ENCODE peak calls at places on chromosomes 5 and 9, in nine cellular contexts. One of them, this sample, is unnamed.
A peak's percentile ranks its signal among the peaks of the same experiment; 100 is the strongest.

GRCh38 chr5:126031989-126032716 is 391.1 kb upstream of the GRAMD2B start:
- DNase-seq in fibroblast of lung: peak; percentile 87
- DNase-seq in PC-3: peak; percentile 25
- DNase-seq in lower lobe of right lung: no peak
- DNase-seq in mammary epithelial cell: peak; percentile 46
- DNase-seq in Panc1: no peak
- DNase-seq in CD8-positive, alpha-beta T cell: no peak
- DNase-seq in foreskin keratinocyte: no peak
- DNase-seq in A673: no peak
- DNase-seq in this sample: no peak

GRCh38 chr9:89635007-89635742 is 30.4 kb downstream of the GADD45G start:
- DNase-seq in fibroblast of lung: peak; percentile 89
- DNase-seq in PC-3: peak; percentile 53
- DNase-seq in lower lobe of right lung: peak; percentile 78
- DNase-seq in mammary epithelial cell: peak; percentile 88
- DNase-seq in Panc1: no peak
- DNase-seq in CD8-positive, alpha-beta T cell: no peak
- DNase-seq in foreskin keratinocyte: peak; percentile 64
- DNase-seq in A673: no peak
- DNase-seq in this sample: no peak

GRCh38 chr5:82335807-82336206 is 57.7 kb upstream of the RPS23 start:
- DNase-seq in fibroblast of lung: peak; percentile 76
- DNase-seq in PC-3: peak; percentile 25
- DNase-seq in lower lobe of right lung: no peak
- DNase-seq in mammary epithelial cell: no peak
- DNase-seq in Panc1: no peak
- DNase-seq in CD8-positive, alpha-beta T cell: no peak
- DNase-seq in foreskin keratinocyte: no peak
- DNase-seq in A673: no peak
- DNase-seq in this sample: no peak

GRCh38 chr9:127644943-127645342 is 32.9 kb downstream of the STXBP1 start:
- DNase-seq in fibroblast of lung: peak; percentile 38
- DNase-seq in PC-3: no peak
- DNase-seq in lower lobe of right lung: no peak
- DNase-seq in mammary epithelial cell: no peak
- DNase-seq in Panc1: no peak
- DNase-seq in CD8-positive, alpha-beta T cell: no peak
- DNase-seq in foreskin keratinocyte: no peak
- DNase-seq in A673: peak; percentile 39
- DNase-seq in this sample: peak; percentile 73

GRCh38 chr5:172595591-172596455 is 45.2 kb upstream of the NEURL1B start:
- DNase-seq in fibroblast of lung: no peak
- DNase-seq in PC-3: no peak
- DNase-seq in lower lobe of right lung: no peak
- DNase-seq in mammary epithelial cell: no peak
- DNase-seq in Panc1: no peak
- DNase-seq in CD8-positive, alpha-beta T cell: no peak
- DNase-seq in foreskin keratinocyte: no peak
- DNase-seq in A673: no peak
- DNase-seq in this sample: no peak

GRCh38 chr9:27835286-27835685 is 262.0 kb upstream of the C9orf72 start:
- DNase-seq in fibroblast of lung: no peak
- DNase-seq in PC-3: no peak
- DNase-seq in lower lobe of right lung: no peak
- DNase-seq in mammary epithelial cell: no peak
- DNase-seq in Panc1: no peak
- DNase-seq in CD8-positive, alpha-beta T cell: no peak
- DNase-seq in foreskin keratinocyte: no peak
- DNase-seq in A673: no peak
- DNase-seq in this sample: no peak

GRCh38 chr9:93606187-93606586 is 29.8 kb downstream of the PHF2 start:
- DNase-seq in fibroblast of lung: no peak
- DNase-seq in PC-3: no peak
- DNase-seq in lower lobe of right lung: no peak
- DNase-seq in mammary epithelial cell: no peak
- DNase-seq in Panc1: no peak
- DNase-seq in CD8-positive, alpha-beta T cell: no peak
- DNase-seq in foreskin keratinocyte: no peak
- DNase-seq in A673: no peak
- DNase-seq in this sample: no peak

GRCh38 chr9:75418518-75418917 is 330.2 kb downstream of the OSTF1 start:
- DNase-seq in fibroblast of lung: no peak
- DNase-seq in PC-3: no peak
- DNase-seq in lower lobe of right lung: no peak
- DNase-seq in mammary epithelial cell: no peak
- DNase-seq in Panc1: no peak
- DNase-seq in CD8-positive, alpha-beta T cell: no peak
- DNase-seq in foreskin keratinocyte: no peak
- DNase-seq in A673: no peak
- DNase-seq in this sample: no peak

GRCh38 chr5:110288766-110289165 is 437.7 kb downstream of the TMEM232 start:
- DNase-seq in fibroblast of lung: peak; percentile 86
- DNase-seq in PC-3: peak; percentile 6
- DNase-seq in lower lobe of right lung: no peak
- DNase-seq in mammary epithelial cell: peak; percentile 15
- DNase-seq in Panc1: no peak
- DNase-seq in CD8-positive, alpha-beta T cell: no peak
- DNase-seq in foreskin keratinocyte: peak; percentile 2
- DNase-seq in A673: peak; percentile 97
- DNase-seq in this sample: peak; percentile 37

GRCh38 chr9:70639853-70640814 is 225.7 kb upstream of the KLF9 start:
- DNase-seq in fibroblast of lung: peak; percentile 43
- DNase-seq in PC-3: peak; percentile 65
- DNase-seq in lower lobe of right lung: no peak
- DNase-seq in mammary epithelial cell: peak; percentile 32
- DNase-seq in Panc1: peak; percentile 18
- DNase-seq in CD8-positive, alpha-beta T cell: no peak
- DNase-seq in foreskin keratinocyte: peak; percentile 6
- DNase-seq in A673: peak; percentile 61
- DNase-seq in this sample: peak; percentile 72

GRCh38 chr5:58114324-58114723 is 345.6 kb downstream of the PLK2 start:
- DNase-seq in fibroblast of lung: peak; percentile 96
- DNase-seq in PC-3: peak; percentile 72
- DNase-seq in lower lobe of right lung: no peak
- DNase-seq in mammary epithelial cell: peak; percentile 91
- DNase-seq in Panc1: no peak
- DNase-seq in CD8-positive, alpha-beta T cell: no peak
- DNase-seq in foreskin keratinocyte: peak; percentile 87
- DNase-seq in A673: no peak
- DNase-seq in this sample: no peak

GRCh38 chr5:141618030-141618803 is 583 bp downstream of the DIAPH1 start:
- DNase-seq in fibroblast of lung: peak; percentile 29
- DNase-seq in PC-3: peak; percentile 76
- DNase-seq in lower lobe of right lung: peak; percentile 78
- DNase-seq in mammary epithelial cell: peak; percentile 77
- DNase-seq in Panc1: no peak
- DNase-seq in CD8-positive, alpha-beta T cell: peak; percentile 56
- DNase-seq in foreskin keratinocyte: peak; percentile 55
- DNase-seq in A673: peak; percentile 53
- DNase-seq in this sample: peak; percentile 92

GRCh38 chr5:172582940-172583339 is 58.1 kb upstream of the NEURL1B start:
- DNase-seq in fibroblast of lung: no peak
- DNase-seq in PC-3: no peak
- DNase-seq in lower lobe of right lung: no peak
- DNase-seq in mammary epithelial cell: no peak
- DNase-seq in Panc1: no peak
- DNase-seq in CD8-positive, alpha-beta T cell: no peak
- DNase-seq in foreskin keratinocyte: no peak
- DNase-seq in A673: no peak
- DNase-seq in this sample: no peak

GRCh38 chr9:113326230-113326629 is 13.8 kb downstream of the WDR31 start:
- DNase-seq in fibroblast of lung: no peak
- DNase-seq in PC-3: no peak
- DNase-seq in lower lobe of right lung: no peak
- DNase-seq in mammary epithelial cell: no peak
- DNase-seq in Panc1: no peak
- DNase-seq in CD8-positive, alpha-beta T cell: no peak
- DNase-seq in foreskin keratinocyte: no peak
- DNase-seq in A673: no peak
- DNase-seq in this sample: no peak

GRCh38 chr9:69121155-69122085 is 52.7 kb upstream of the TJP2 start:
- DNase-seq in fibroblast of lung: peak; percentile 34
- DNase-seq in PC-3: peak; percentile 50
- DNase-seq in lower lobe of right lung: peak; percentile 74
- DNase-seq in mammary epithelial cell: peak; percentile 44
- DNase-seq in Panc1: no peak
- DNase-seq in CD8-positive, alpha-beta T cell: peak; percentile 21
- DNase-seq in foreskin keratinocyte: peak; percentile 37
- DNase-seq in A673: peak; percentile 51
- DNase-seq in this sample: peak; percentile 70

GRCh38 chr9:126663661-126664072 is 49.9 kb downstream of the LMX1B start:
- DNase-seq in fibroblast of lung: no peak
- DNase-seq in PC-3: no peak
- DNase-seq in lower lobe of right lung: no peak
- DNase-seq in mammary epithelial cell: no peak
- DNase-seq in Panc1: no peak
- DNase-seq in CD8-positive, alpha-beta T cell: no peak
- DNase-seq in foreskin keratinocyte: no peak
- DNase-seq in A673: no peak
- DNase-seq in this sample: no peak

GRCh38 chr9:90642570-90643539 is at the start of gene DIRAS2:
- DNase-seq in fibroblast of lung: peak; percentile 57
- DNase-seq in PC-3: peak; percentile 57
- DNase-seq in lower lobe of right lung: peak; percentile 75
- DNase-seq in mammary epithelial cell: peak; percentile 59
- DNase-seq in Panc1: no peak
- DNase-seq in CD8-positive, alpha-beta T cell: no peak
- DNase-seq in foreskin keratinocyte: peak; percentile 27
- DNase-seq in A673: peak; percentile 67
- DNase-seq in this sample: peak; percentile 81

GRCh38 chr5:128539038-128539429 is 989 bp upstream of the FBN2 start:
- DNase-seq in fibroblast of lung: peak; percentile 22
- DNase-seq in PC-3: no peak
- DNase-seq in lower lobe of right lung: no peak
- DNase-seq in mammary epithelial cell: peak; percentile 63
- DNase-seq in Panc1: no peak
- DNase-seq in CD8-positive, alpha-beta T cell: peak; percentile 12
- DNase-seq in foreskin keratinocyte: peak; percentile 44
- DNase-seq in A673: no peak
- DNase-seq in this sample: peak; percentile 95

GRCh38 chr5:173582198-173583092 is 34.0 kb downstream of the BOD1 start:
- DNase-seq in fibroblast of lung: no peak
- DNase-seq in PC-3: no peak
- DNase-seq in lower lobe of right lung: no peak
- DNase-seq in mammary epithelial cell: no peak
- DNase-seq in Panc1: no peak
- DNase-seq in CD8-positive, alpha-beta T cell: no peak
- DNase-seq in foreskin keratinocyte: no peak
- DNase-seq in A673: peak; percentile 53
- DNase-seq in this sample: peak; percentile 24

GRCh38 chr9:133532937-133533668 is 1.4 kb upstream of the ADAMTSL2 start:
- DNase-seq in fibroblast of lung: peak; percentile 26
- DNase-seq in PC-3: peak; percentile 57
- DNase-seq in lower lobe of right lung: peak; percentile 69
- DNase-seq in mammary epithelial cell: peak; percentile 20
- DNase-seq in Panc1: peak; percentile 10
- DNase-seq in CD8-positive, alpha-beta T cell: peak; percentile 82
- DNase-seq in foreskin keratinocyte: no peak
- DNase-seq in A673: peak; percentile 77
- DNase-seq in this sample: peak; percentile 87

DNA sequence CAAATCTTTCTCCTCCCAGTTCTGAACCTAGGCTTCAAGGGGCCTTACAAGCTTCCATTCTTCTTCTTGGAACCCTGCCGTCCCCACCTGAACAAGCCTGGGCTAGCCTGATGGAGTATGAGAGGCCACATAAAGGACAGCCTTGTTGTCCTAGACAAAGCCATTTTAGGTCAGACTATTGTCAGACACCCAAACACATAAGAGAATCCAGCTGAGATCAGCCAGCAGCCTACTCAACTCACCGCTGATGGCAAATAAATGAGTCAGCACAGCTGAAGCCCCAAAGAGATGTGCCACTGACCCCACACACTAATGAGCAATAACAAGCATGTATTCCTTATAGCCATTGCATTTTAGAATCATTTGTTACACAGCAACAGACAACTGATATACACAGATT is 33.8 kb downstream of the SVEP1 start:
- DNase-seq in fibroblast of lung: peak; percentile 23
- DNase-seq in PC-3: peak; percentile 53
- DNase-seq in lower lobe of right lung: no peak
- DNase-seq in mammary epithelial cell: peak; percentile 45
- DNase-seq in Panc1: no peak
- DNase-seq in CD8-positive, alpha-beta T cell: no peak
- DNase-seq in foreskin keratinocyte: no peak
- DNase-seq in A673: no peak
- DNase-seq in this sample: no peak
- H3K27ac ChIP-seq in fibroblast of lung: no peak overlapping the region
- H3K27ac ChIP-seq in PC-3: no peak overlapping the region
- H3K27ac ChIP-seq in lower lobe of right lung: no peak overlapping the region
- H3K27ac ChIP-seq in mammary epithelial cell: no peak overlapping the region
- H3K27ac ChIP-seq in Panc1: no peak overlapping the region
- H3K27ac ChIP-seq in CD8-positive, alpha-beta T cell: no peak overlapping the region
- H3K27ac ChIP-seq in foreskin keratinocyte: no peak overlapping the region
- H3K27ac ChIP-seq in A673: no peak overlapping the region
- H3K27ac ChIP-seq in this sample: no peak overlapping the region

GRCh38 chr5:33074548-33074947 is 363.4 kb downstream of the NPR3 start:
- DNase-seq in fibroblast of lung: peak; percentile 73
- DNase-seq in PC-3: peak; percentile 46
- DNase-seq in lower lobe of right lung: no peak
- DNase-seq in mammary epithelial cell: no peak
- DNase-seq in Panc1: no peak
- DNase-seq in CD8-positive, alpha-beta T cell: no peak
- DNase-seq in foreskin keratinocyte: no peak
- DNase-seq in A673: no peak
- DNase-seq in this sample: no peak
- H3K27ac ChIP-seq in fibroblast of lung: no peak overlapping the region
- H3K27ac ChIP-seq in PC-3: no peak overlapping the region
- H3K27ac ChIP-seq in lower lobe of right lung: no peak overlapping the region
- H3K27ac ChIP-seq in mammary epithelial cell: no peak overlapping the region
- H3K27ac ChIP-seq in Panc1: no peak overlapping the region
- H3K27ac ChIP-seq in CD8-positive, alpha-beta T cell: no peak overlapping the region
- H3K27ac ChIP-seq in foreskin keratinocyte: no peak overlapping the region
- H3K27ac ChIP-seq in A673: no peak overlapping the region
- H3K27ac ChIP-seq in this sample: no peak overlapping the region

DNA sequence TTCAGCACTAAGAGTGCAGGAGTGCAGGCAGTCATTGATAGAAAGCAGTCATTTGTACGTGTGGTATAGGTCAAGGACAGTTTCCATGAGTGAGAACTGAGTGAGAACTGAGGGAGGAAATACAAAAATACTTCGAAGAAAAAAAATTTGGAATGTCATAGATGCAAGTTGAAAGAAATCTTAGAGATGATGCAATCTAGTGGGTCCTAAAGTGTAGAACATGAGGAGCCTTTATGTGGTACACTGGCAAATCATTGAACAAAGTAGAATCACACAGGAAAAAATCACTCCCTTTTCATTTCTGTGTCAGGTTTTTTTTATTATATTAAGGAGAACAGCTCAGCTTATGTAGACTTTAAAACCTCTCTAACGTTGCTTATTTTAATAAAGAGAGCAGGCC is 26.4 kb upstream of the SLC1A1 start:
- DNase-seq in fibroblast of lung: no peak
- DNase-seq in PC-3: no peak
- DNase-seq in lower lobe of right lung: no peak
- DNase-seq in mammary epithelial cell: no peak
- DNase-seq in Panc1: no peak
- DNase-seq in CD8-positive, alpha-beta T cell: no peak
- DNase-seq in foreskin keratinocyte: no peak
- DNase-seq in A673: no peak
- DNase-seq in this sample: no peak
- H3K27ac ChIP-seq in fibroblast of lung: no peak overlapping the region
- H3K27ac ChIP-seq in PC-3: no peak overlapping the region
- H3K27ac ChIP-seq in lower lobe of right lung: no peak overlapping the region
- H3K27ac ChIP-seq in mammary epithelial cell: no peak overlapping the region
- H3K27ac ChIP-seq in Panc1: no peak overlapping the region
- H3K27ac ChIP-seq in CD8-positive, alpha-beta T cell: no peak overlapping the region
- H3K27ac ChIP-seq in foreskin keratinocyte: no peak overlapping the region
- H3K27ac ChIP-seq in A673: no peak overlapping the region
- H3K27ac ChIP-seq in this sample: no peak overlapping the region

GRCh38 chr5:88281322-88281721 is 12.7 kb upstream of the TMEM161B start:
- DNase-seq in fibroblast of lung: no peak
- DNase-seq in PC-3: no peak
- DNase-seq in lower lobe of right lung: no peak
- DNase-seq in mammary epithelial cell: no peak
- DNase-seq in Panc1: no peak
- DNase-seq in CD8-positive, alpha-beta T cell: no peak
- DNase-seq in foreskin keratinocyte: no peak
- DNase-seq in A673: peak; percentile 6
- DNase-seq in this sample: no peak
- H3K27ac ChIP-seq in fibroblast of lung: no peak overlapping the region
- H3K27ac ChIP-seq in PC-3: no peak overlapping the region
- H3K27ac ChIP-seq in lower lobe of right lung: no peak overlapping the region
- H3K27ac ChIP-seq in mammary epithelial cell: no peak overlapping the region
- H3K27ac ChIP-seq in Panc1: no peak overlapping the region
- H3K27ac ChIP-seq in CD8-positive, alpha-beta T cell: no peak overlapping the region
- H3K27ac ChIP-seq in foreskin keratinocyte: no peak overlapping the region
- H3K27ac ChIP-seq in A673: no peak overlapping the region
- H3K27ac ChIP-seq in this sample: no peak overlapping the region

This sample was measured in mesendoderm.